ENCODE peak calls at places on chromosomes 4 and X, in ten cellular contexts. U is RPMI7951; B is sigmoid colon; T is NCI-H774; R is heart right ventricle; L is naive B cell; C is C1 segment of cervical spinal cord; J is activated naive CD4-positive, alpha-beta T cell treated with Interleukin-2 at 50 U/mL for 16 hours; F is left cardiac atrium; A is CD4-positive, alpha-beta T cell. I is an unnamed sample.

GRCh38 chr4:161555689-161556660 is 607.8 kb downstream of the FSTL5 start:
- DNase-seq in U (peak; percentile 61), B (no peak), T (no peak), R (no peak), L (no peak), C (no peak), J (no peak), F (no peak), A (no peak), I (peak; percentile 80)

GRCh38 chrX:115268421-115268820 is 21.1 kb upstream of the LUZP4 start:
- DNase-seq in U (no peak), B (no peak), T (no peak), R (no peak), L (no peak), C (no peak), J (no peak), F (no peak), A (no peak), I (no peak)

GRCh38 chrX:15646543-15646942 is 18.1 kb downstream of the CLTRN start:
- DNase-seq in U (no peak), B (no peak), T (no peak), R (no peak), L (no peak), C (no peak), J (no peak), F (peak; percentile 18), A (no peak), I (no peak)

GRCh38 chr4:40038972-40039371 is 17.7 kb upstream of the N4BP2 start:
- DNase-seq in U (peak; percentile 59), B (no peak), T (no peak), R (no peak), L (no peak), C (no peak), J (no peak), F (no peak), A (no peak), I (peak; percentile 44)

GRCh38 chrX:20361081-20361889 is 94.6 kb upstream of the RPS6KA3 start:
- DNase-seq in U (peak; percentile 32), B (no peak), T (no peak), R (no peak), L (no peak), C (no peak), J (no peak), F (no peak), A (no peak), I (peak; percentile 80)

GRCh38 chr4:5465529-5465928 is 242.8 kb downstream of the EVC2 start:
- DNase-seq in U (no peak), B (no peak), T (no peak), R (no peak), L (no peak), C (no peak), J (no peak), F (no peak), A (no peak), I (no peak)

GRCh38 chr4:27888523-27888922 is 1027.9 kb downstream of the STIM2 start:
- DNase-seq in U (no peak), B (no peak), T (no peak), R (no peak), L (no peak), C (no peak), J (no peak), F (no peak), A (no peak), I (no peak)

GRCh38 chr4:101191302-101192098 is 155.8 kb downstream of the PPP3CA start:
- DNase-seq in U (peak; percentile 89), B (peak; percentile 91), T (no peak), R (peak; percentile 89), L (no peak), C (peak; percentile 69), J (no peak), F (peak; percentile 85), A (no peak), I (peak; percentile 81)

I was measured in amniotic epithelial cell.